ENCODE peak calls at places on chromosomes 7 and 10, in six cellular contexts. K is spleen, O is GM12878, Y is transverse colon, E is endothelial cell of umbilical vein, R is vagina. I is an unnamed sample. For H3K4me1, the result is how much of the 10 kb centered on the place peaks cover.

GRCh38 chr7:40570218-40570617 is 435.4 kb downstream of the SUGCT start:
- DNase-seq in K (no peak), O (no peak), Y (no peak), E (no peak), R (no peak), I (no peak)

GRCh38 chr7:37656913-37657530 is 26.5 kb upstream of the GPR141 start:
- DNase-seq in K (no peak), O (peak), Y (no peak), E (no peak), R (no peak), I (no peak)

GRCh38 chr7:156147104-156147503 is 334.8 kb upstream of the SHH start:
- DNase-seq in K (no peak), O (no peak), Y (no peak), E (no peak), R (no peak), I (no peak)

GRCh38 chr10:76942556-76943416 is 694.8 kb downstream of the KCNMA1 start:
- DNase-seq in K (no peak), O (no peak), Y (no peak), E (no peak), R (no peak), I (no peak)

GRCh38 chr7:87886875-87887274 is 10.6 kb downstream of the DBF4 start:
- DNase-seq in K (no peak), O (no peak), Y (no peak), E (peak), R (no peak), I (no peak)

GRCh38 chr7:154978045-154978444 is 24.9 kb downstream of the PAXIP1 start:
- DNase-seq in K (no peak), O (no peak), Y (no peak), E (no peak), R (no peak), I (no peak)

GRCh38 chr10:104478380-104478779 is 124.7 kb downstream of the CFAP58 start:
- DNase-seq in K (no peak), O (no peak), Y (no peak), E (no peak), R (no peak), I (no peak)

GRCh38 chr7:132773527-132773956 is 197.3 kb upstream of the PLXNA4 start:
- DNase-seq in K (no peak), O (no peak), Y (no peak), E (no peak), R (no peak), I (no peak)

GRCh38 chr10:988667-989545 is 672 bp downstream of the GTPBP4 start:
- DNase-seq in K (no peak), O (no peak), Y (no peak), E (peak), R (no peak), I (no peak)

GRCh38 chr7:556427-556826 is 36.8 kb upstream of the PDGFA start:
- DNase-seq in K (no peak), O (no peak), Y (no peak), E (no peak), R (no peak), I (no peak)

GRCh38 chr7:140904081-140904480 is 20.6 kb downstream of the BRAF start:
- DNase-seq in K (no peak), O (no peak), Y (no peak), E (no peak), R (no peak), I (no peak)

GRCh38 chr7:47778153-47778661 is 170.1 kb downstream of the PKD1L1 start:
- DNase-seq in K (no peak), O (no peak), Y (no peak), E (no peak), R (no peak), I (no peak)

GRCh38 chr10:131726967-131727366 is 173.8 kb upstream of the PPP2R2D start:
- DNase-seq in K (peak), O (no peak), Y (no peak), E (no peak), R (no peak), I (peak)

GRCh38 chr10:117900280-117900679 is 146.5 kb downstream of the RAB11FIP2 start:
- DNase-seq in K (no peak), O (no peak), Y (no peak), E (no peak), R (no peak), I (no peak)

GRCh38 chr10:23194966-23195845 is 3.1 kb downstream of the PTF1A start:
- DNase-seq in K (no peak), O (no peak), Y (no peak), E (no peak), R (no peak), I (no peak)

GRCh38 chr7:139321071-139321745 is 19.9 kb upstream of the FMC1 start:
- DNase-seq in K (no peak), O (no peak), Y (no peak), E (peak), R (no peak), I (no peak)

GRCh38 chr10:70675496-70676161 is 3.3 kb downstream of the ADAMTS14 start:
- DNase-seq in K (no peak), O (no peak), Y (no peak), E (no peak), R (no peak), I (no peak)

GRCh38 chr7:131249003-131249402 is 78.7 kb upstream of the MKLN1 start:
- DNase-seq in K (no peak), O (no peak), Y (peak), E (peak), R (no peak), I (peak)

GRCh38 chr7:42856605-42856987 is 55.3 kb downstream of the C7orf25 start:
- DNase-seq in K (no peak), O (no peak), Y (no peak), E (no peak), R (no peak), I (no peak)

GRCh38 chr10:127102176-127102575 is 94.2 kb downstream of the INSYN2A start:
- DNase-seq in K (no peak), O (no peak), Y (no peak), E (no peak), R (no peak), I (no peak)

GRCh38 chr7:134599371-134599770 is 47.3 kb upstream of the BPGM start:
- DNase-seq in K (no peak), O (no peak), Y (no peak), E (no peak), R (no peak), I (no peak)

GRCh38 chr7:134594877-134595276 is 46.0 kb downstream of the AKR1B15 start:
- DNase-seq in K (no peak), O (no peak), Y (no peak), E (no peak), R (no peak), I (no peak)

GRCh38 chr7:134589491-134589941 is 40.6 kb downstream of the AKR1B15 start:
- DNase-seq in K (no peak), O (no peak), Y (no peak), E (no peak), R (no peak), I (no peak)

DNA sequence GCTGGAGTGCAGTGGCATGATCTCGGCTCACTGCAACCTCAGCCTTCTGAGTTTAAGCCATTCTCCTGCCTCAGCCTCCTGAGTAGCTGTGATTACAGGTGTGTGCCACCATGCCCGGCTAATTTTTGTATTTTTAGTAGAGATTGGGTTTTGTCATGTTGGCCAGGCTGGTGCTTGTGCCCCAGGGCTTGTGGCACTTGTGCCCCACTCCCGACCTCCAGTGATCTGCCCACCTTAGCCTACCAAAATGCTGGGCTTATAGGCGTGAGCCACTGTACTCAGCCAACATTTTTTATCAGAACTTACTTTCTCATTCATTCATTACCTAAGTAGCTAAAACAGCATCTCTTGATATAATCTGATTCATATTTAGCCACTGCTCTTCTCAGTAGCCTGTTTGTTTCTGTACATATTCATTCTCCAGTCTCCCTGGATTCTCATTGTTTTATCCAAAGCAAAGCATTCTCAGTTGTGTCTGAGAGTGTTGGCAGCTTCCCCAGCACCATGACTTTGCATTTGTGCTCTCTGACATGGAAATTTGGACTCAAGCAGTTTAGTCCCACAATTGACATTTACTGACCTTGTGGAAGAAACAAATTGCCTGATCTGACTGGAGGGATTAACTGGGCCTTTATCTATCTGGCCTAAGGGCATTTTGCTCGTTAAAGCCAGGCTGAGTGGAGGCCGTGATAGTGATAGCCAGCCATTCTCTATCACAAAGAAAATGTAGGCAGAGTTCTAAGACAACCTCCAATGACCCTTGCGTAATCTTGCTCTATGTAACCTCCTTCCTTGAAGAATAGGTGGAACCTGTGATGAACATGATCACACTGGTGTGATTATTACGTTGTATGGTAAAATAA is 44.9 kb downstream of the AKR1B15 start:
- DNase-seq in K (no peak), O (no peak), Y (peak), E (peak), R (no peak), I (peak)
- TF ChIP-seq POLR2AphosphoS5 in K (no peak), O (no peak), Y (no peak), E (no peak), R (peak), I (no peak)

GRCh38 chr10:78033623-78034470 is at the start of gene RPS24:
- DNase-seq in K (peak), O (peak), Y (peak), E (peak), R (no peak), I (peak)

GRCh38 chr10:78035025-78035424 is 1.4 kb downstream of the RPS24 start:
- DNase-seq in K (no peak), O (no peak), Y (no peak), E (peak), R (no peak), I (no peak)

GRCh38 chr10:78028438-78029293 is 649 bp downstream of the POLR3A start:
- DNase-seq in K (peak), O (no peak), Y (peak), E (peak), R (no peak), I (peak)

GRCh38 chr10:78025685-78026364 is 3.5 kb downstream of the POLR3A start:
- DNase-seq in K (no peak), O (no peak), Y (no peak), E (peak), R (no peak), I (no peak)

DNA sequence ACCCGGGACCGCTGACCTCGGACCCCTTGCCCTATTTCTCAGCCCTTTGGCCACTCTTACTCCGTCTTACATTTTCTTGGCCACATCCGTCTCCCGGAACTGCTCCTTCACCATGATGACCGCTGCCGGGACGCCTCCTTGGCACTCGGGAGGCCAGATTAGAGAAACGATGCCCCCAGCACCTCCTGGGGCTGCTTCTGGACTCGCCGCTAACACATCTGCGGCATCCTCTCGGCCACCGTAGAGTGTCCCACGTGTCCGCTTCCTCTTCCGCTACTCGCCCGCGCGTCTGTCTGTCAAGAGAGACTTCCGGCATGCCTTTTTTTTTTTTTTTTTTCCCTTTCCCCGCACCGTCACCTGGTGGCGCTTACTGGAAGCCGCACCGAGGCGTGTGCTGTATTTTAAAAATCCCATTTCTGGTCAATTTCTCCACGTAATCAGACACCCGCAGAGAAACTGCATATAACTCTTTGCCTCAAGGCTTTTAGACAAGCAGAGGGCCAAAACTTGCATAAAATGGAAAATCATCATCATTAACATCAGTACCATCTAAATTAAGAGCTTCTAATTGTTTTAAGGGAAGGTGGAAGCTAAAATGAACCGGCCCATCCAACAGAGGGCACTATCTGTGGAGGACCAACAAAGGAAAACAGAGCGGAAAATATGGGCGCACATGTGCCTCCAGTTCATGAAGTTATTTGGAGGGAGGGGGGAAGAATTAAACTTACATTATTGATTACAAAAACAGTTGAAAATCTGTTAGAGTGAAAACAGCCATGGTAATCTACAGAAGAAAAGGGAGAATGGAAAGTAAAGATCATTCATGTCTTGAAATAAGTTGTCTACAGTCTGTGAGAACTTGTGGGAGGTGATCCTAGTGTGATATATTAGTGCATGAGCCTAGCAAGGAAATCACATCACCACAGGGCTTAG is at the start of gene POLR3A:
- DNase-seq in K (peak), O (peak), Y (peak), E (peak), R (no peak), I (peak)
- TF ChIP-seq POLR2A in K (no peak), O (peak), Y (no peak), E (peak), R (no peak), I (peak)

DNA sequence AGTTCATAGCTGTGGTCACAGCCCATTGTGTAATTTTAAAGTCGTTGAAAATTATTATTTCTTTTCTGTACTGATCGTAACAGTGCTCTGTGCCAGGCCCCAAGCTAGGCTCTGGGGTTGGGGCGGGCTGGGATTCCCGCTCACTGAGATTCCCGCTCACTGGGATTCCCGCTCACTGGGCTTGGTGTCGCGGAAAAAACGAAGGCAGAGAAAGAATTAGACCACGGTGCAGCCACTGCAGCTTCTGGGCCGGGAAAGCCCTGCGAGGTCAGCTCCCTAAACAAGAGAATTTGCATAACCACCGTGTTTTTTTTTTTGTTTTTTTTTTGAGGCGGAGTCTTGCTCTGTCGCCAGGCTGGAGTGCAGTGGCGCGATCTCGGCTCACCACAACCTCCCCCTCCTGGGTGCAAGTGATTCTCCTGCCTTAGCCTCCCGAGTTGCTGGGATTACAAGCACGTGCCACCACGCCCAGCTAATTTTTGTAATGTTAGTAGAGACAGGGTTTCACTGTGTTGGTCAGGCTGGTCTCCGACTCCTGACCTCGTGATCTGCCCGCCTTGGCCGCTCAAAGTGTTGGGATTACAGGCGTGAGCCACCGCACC is 31.2 kb downstream of the FOXK1 start:
- DNase-seq in K (no peak), O (no peak), Y (peak), E (no peak), R (no peak), I (no peak)
- H3K4me1 ChIP-seq in K (half or more), O (under half), Y (under half), E (under half), R (under half), I (under half)

GRCh38 chr7:18497800-18498199 is 2.3 kb downstream of the HDAC9 start:
- DNase-seq in K (no peak), O (no peak), Y (no peak), E (no peak), R (no peak), I (no peak)
- TF ChIP-seq POLR2AphosphoS5 in K (no peak), O (no peak), Y (no peak), E (no peak), R (no peak), I (no peak)

GRCh38 chr10:124649209-124649608 is 95.0 kb downstream of the FAM53B start:
- DNase-seq in K (peak), O (no peak), Y (no peak), E (no peak), R (no peak), I (peak)

GRCh38 chr10:124648738-124649137 is 95.4 kb downstream of the FAM53B start:
- DNase-seq in K (peak), O (peak), Y (peak), E (peak), R (no peak), I (peak)

GRCh38 chr10:124646483-124647352 is 97.5 kb downstream of the FAM53B start:
- DNase-seq in K (peak), O (no peak), Y (peak), E (peak), R (no peak), I (peak)

GRCh38 chr10:124648131-124648475 is 96.1 kb downstream of the FAM53B start:
- DNase-seq in K (peak), O (no peak), Y (no peak), E (no peak), R (no peak), I (no peak)

GRCh38 chr10:124647421-124648130 is 96.6 kb downstream of the FAM53B start:
- DNase-seq in K (peak), O (peak), Y (peak), E (peak), R (no peak), I (peak)
- TF ChIP-seq POLR2A in K (no peak), O (no peak), Y (no peak), E (no peak), R (no peak), I (no peak)

DNA sequence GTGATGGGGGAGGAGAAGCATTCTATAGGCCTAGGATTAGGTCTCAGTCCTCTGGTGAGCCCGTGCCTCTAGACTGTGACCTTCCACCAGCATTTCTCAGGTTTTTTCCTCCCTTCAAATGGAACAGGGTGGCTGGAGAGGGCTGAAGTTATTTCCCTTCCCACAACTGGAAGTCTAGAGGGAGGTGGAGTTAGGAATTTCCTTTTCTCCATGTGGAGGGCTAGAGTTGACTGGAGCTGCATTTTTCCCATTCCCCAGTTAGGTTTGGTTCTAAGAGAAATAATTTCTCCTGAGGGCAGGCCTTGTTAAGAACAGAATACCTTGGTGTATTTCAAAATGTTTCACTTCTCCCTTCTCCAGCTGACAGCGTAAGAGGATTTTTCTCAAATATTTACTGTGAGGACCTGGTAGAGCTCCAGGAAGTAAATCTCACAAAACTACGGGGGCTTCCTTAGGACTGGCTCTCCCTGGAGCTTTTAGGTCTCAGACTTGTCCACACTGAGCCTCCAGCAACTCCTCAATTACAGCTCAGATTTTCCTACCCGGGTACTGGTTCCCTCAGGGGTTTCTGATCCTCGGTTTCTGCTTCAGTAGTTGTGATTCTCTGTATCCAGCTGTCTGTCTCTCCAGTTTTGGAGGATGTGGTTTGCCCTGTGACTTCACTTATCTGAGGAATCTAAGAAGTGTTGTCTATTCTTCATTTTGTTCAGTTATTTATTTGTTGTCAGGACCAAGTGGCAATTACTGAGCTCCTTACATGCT is 6.0 kb upstream of the REEP3 start:
- DNase-seq in K (no peak), O (no peak), Y (no peak), E (peak), R (no peak), I (no peak)
- H3K4me1 ChIP-seq in K (half or more), O (under half), Y (under half), E (under half), R (under half), I (under half)

GRCh38 chr7:77791336-77791735 is 6.9 kb downstream of the TMEM60 start:
- DNase-seq in K (no peak), O (no peak), Y (no peak), E (peak), R (no peak), I (no peak)
- TF ChIP-seq POLR2AphosphoS5 in K (no peak), O (no peak), Y (no peak), E (no peak), R (no peak), I (no peak)

DNA sequence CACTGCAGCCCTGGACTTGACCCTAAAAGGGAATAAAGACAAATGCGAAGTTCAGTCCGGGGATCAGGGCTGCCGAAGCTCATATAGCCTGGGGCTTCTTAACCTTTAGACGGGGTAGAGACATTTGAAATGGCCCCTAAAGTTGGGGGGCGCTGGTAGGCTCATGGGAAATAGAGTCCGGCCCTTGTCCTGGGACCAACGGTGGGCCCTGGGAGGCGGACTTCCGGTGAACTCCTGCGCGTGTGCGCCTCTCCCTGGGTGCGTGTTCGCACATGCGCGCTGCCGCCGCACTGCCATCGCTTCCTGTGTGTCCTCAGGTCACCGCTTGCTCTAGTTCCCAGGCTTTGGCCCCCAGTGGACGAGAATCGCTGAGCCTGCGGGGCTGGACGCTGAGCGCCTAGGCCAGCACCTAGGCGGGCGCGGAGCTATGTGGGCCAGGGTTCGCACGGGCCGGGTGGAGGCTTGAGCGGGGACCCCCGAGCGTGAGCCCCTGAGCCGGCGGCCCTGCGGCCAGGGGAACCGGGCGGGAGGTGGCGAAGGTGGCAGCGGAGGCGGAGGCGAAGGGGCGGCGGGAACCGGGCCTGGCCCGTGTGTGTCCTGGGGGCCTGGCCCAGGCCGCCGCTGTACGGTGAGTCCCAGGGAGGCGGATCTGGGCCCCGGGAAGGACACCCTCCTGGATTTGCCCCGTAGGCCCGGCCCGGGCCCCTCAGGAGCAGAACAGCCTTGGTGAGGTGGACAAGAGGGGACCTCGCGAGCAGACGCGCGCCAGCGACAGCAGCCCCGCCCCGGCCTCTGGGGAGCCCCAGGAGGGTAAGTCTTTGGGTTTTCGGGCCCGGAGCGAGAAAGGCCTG is 23.0 kb upstream of the ZNF12 start:
- DNase-seq in K (peak), O (peak), Y (peak), E (peak), R (no peak), I (peak)
- TF ChIP-seq POLR2A in K (no peak), O (peak), Y (peak), E (no peak), R (no peak), I (no peak)

I was measured in sigmoid colon.